ENCODE peak calls at places on chromosomes 2 and 18, in nine cellular contexts. One of them, this sample, is unnamed.

GRCh38 chr18:45760443-45761036 is 36.6 kb downstream of the SLC14A1 start:
- DNase-seq in upper lobe of right lung: no peak
- DNase-seq in Ammon's horn: no peak
- DNase-seq in fibroblast of mammary gland: no peak
- DNase-seq in naive thymus-derived CD4-positive, alpha-beta T cell: no peak
- DNase-seq in activated CD4-positive, alpha-beta T cell treated with anti-CD3 and anti-CD28 coated beads for 48 hours: no peak
- DNase-seq in psoas muscle: no peak
- DNase-seq in SK-N-SH: no peak
- DNase-seq in activated T-helper 1 cell treated with Interleukin-2 at 50 U/mL for 16 hours: no peak
- DNase-seq in this sample: no peak

GRCh38 chr2:8681786-8682692 is at the start of gene ID2:
- DNase-seq in upper lobe of right lung: peak
- DNase-seq in Ammon's horn: peak
- DNase-seq in fibroblast of mammary gland: peak
- DNase-seq in naive thymus-derived CD4-positive, alpha-beta T cell: peak
- DNase-seq in activated CD4-positive, alpha-beta T cell treated with anti-CD3 and anti-CD28 coated beads for 48 hours: peak
- DNase-seq in psoas muscle: peak
- DNase-seq in SK-N-SH: peak
- DNase-seq in activated T-helper 1 cell treated with Interleukin-2 at 50 U/mL for 16 hours: peak
- DNase-seq in this sample: peak

GRCh38 chr18:43013489-43013888 is 102.0 kb downstream of the RIT2 start:
- DNase-seq in upper lobe of right lung: no peak
- DNase-seq in Ammon's horn: no peak
- DNase-seq in fibroblast of mammary gland: peak
- DNase-seq in naive thymus-derived CD4-positive, alpha-beta T cell: no peak
- DNase-seq in activated CD4-positive, alpha-beta T cell treated with anti-CD3 and anti-CD28 coated beads for 48 hours: no peak
- DNase-seq in psoas muscle: no peak
- DNase-seq in SK-N-SH: no peak
- DNase-seq in activated T-helper 1 cell treated with Interleukin-2 at 50 U/mL for 16 hours: no peak
- DNase-seq in this sample: no peak

GRCh38 chr2:173997269-173997668 is 32.1 kb upstream of the SP3 start:
- DNase-seq in upper lobe of right lung: peak
- DNase-seq in Ammon's horn: peak
- DNase-seq in fibroblast of mammary gland: peak
- DNase-seq in naive thymus-derived CD4-positive, alpha-beta T cell: no peak
- DNase-seq in activated CD4-positive, alpha-beta T cell treated with anti-CD3 and anti-CD28 coated beads for 48 hours: no peak
- DNase-seq in psoas muscle: peak
- DNase-seq in SK-N-SH: no peak
- DNase-seq in activated T-helper 1 cell treated with Interleukin-2 at 50 U/mL for 16 hours: no peak
- DNase-seq in this sample: peak

GRCh38 chr18:23619388-23619873 is 33.1 kb upstream of the NPC1 start:
- DNase-seq in upper lobe of right lung: peak
- DNase-seq in Ammon's horn: peak
- DNase-seq in fibroblast of mammary gland: peak
- DNase-seq in naive thymus-derived CD4-positive, alpha-beta T cell: no peak
- DNase-seq in activated CD4-positive, alpha-beta T cell treated with anti-CD3 and anti-CD28 coated beads for 48 hours: peak
- DNase-seq in psoas muscle: peak
- DNase-seq in SK-N-SH: no peak
- DNase-seq in activated T-helper 1 cell treated with Interleukin-2 at 50 U/mL for 16 hours: no peak
- DNase-seq in this sample: no peak

GRCh38 chr2:36059684-36060083 is 295.9 kb upstream of the CRIM1 start:
- DNase-seq in upper lobe of right lung: no peak
- DNase-seq in Ammon's horn: no peak
- DNase-seq in fibroblast of mammary gland: no peak
- DNase-seq in naive thymus-derived CD4-positive, alpha-beta T cell: no peak
- DNase-seq in activated CD4-positive, alpha-beta T cell treated with anti-CD3 and anti-CD28 coated beads for 48 hours: no peak
- DNase-seq in psoas muscle: no peak
- DNase-seq in SK-N-SH: no peak
- DNase-seq in activated T-helper 1 cell treated with Interleukin-2 at 50 U/mL for 16 hours: no peak
- DNase-seq in this sample: no peak

GRCh38 chr18:48725596-48725995 is 186.8 kb downstream of the CTIF start:
- DNase-seq in upper lobe of right lung: no peak
- DNase-seq in Ammon's horn: no peak
- DNase-seq in fibroblast of mammary gland: no peak
- DNase-seq in naive thymus-derived CD4-positive, alpha-beta T cell: no peak
- DNase-seq in activated CD4-positive, alpha-beta T cell treated with anti-CD3 and anti-CD28 coated beads for 48 hours: no peak
- DNase-seq in psoas muscle: no peak
- DNase-seq in SK-N-SH: no peak
- DNase-seq in activated T-helper 1 cell treated with Interleukin-2 at 50 U/mL for 16 hours: no peak
- DNase-seq in this sample: no peak

GRCh38 chr2:65375723-65376122 is 56.7 kb downstream of the SPRED2 start:
- DNase-seq in upper lobe of right lung: no peak
- DNase-seq in Ammon's horn: no peak
- DNase-seq in fibroblast of mammary gland: no peak
- DNase-seq in naive thymus-derived CD4-positive, alpha-beta T cell: no peak
- DNase-seq in activated CD4-positive, alpha-beta T cell treated with anti-CD3 and anti-CD28 coated beads for 48 hours: no peak
- DNase-seq in psoas muscle: no peak
- DNase-seq in SK-N-SH: no peak
- DNase-seq in activated T-helper 1 cell treated with Interleukin-2 at 50 U/mL for 16 hours: no peak
- DNase-seq in this sample: no peak

GRCh38 chr18:56748698-56749268 is 97.6 kb downstream of the WDR7 start:
- DNase-seq in upper lobe of right lung: no peak
- DNase-seq in Ammon's horn: peak
- DNase-seq in fibroblast of mammary gland: peak
- DNase-seq in naive thymus-derived CD4-positive, alpha-beta T cell: peak
- DNase-seq in activated CD4-positive, alpha-beta T cell treated with anti-CD3 and anti-CD28 coated beads for 48 hours: no peak
- DNase-seq in psoas muscle: no peak
- DNase-seq in SK-N-SH: peak
- DNase-seq in activated T-helper 1 cell treated with Interleukin-2 at 50 U/mL for 16 hours: no peak
- DNase-seq in this sample: no peak